ENCODE peak calls at places on chromosomes 5 and 9, in five cellular contexts. D, G, P, K and E are unnamed samples. For H3K4me1 and H3K27me3, the result is how much of the 10 kb centered on the place peaks cover.

GRCh38 chr9:28951945-28952344 is 1378.7 kb upstream of the C9orf72 start:
- DNase-seq in D (no peak), G (peak), P (no peak), K (no peak), E (no peak)

GRCh38 chr9:134835455-134835854 is 45.2 kb upstream of the FCN2 start:
- DNase-seq in D (peak), G (no peak), P (no peak), K (no peak), E (no peak)

GRCh38 chr9:4833781-4834560 is 41.2 kb downstream of the RCL1 start:
- DNase-seq in D (no peak), G (no peak), P (no peak), K (peak), E (no peak)

GRCh38 chr5:40569549-40570270 is 110.0 kb upstream of the PTGER4 start:
- DNase-seq in D (no peak), G (no peak), P (no peak), K (peak), E (no peak)

GRCh38 chr5:31007672-31008071 is 185.8 kb upstream of the CDH6 start:
- DNase-seq in D (no peak), G (peak), P (no peak), K (no peak), E (no peak)

GRCh38 chr9:130946778-130947617 is 8.0 kb upstream of the FIBCD1 start:
- DNase-seq in D (no peak), G (no peak), P (no peak), K (peak), E (no peak)

GRCh38 chr9:129102095-129102525 is 8.5 kb downstream of the CRAT start:
- DNase-seq in D (no peak), G (no peak), P (no peak), K (no peak), E (no peak)

GRCh38 chr5:624951-625230 is 12.8 kb downstream of the CEP72 start:
- DNase-seq in D (no peak), G (no peak), P (no peak), K (no peak), E (no peak)

GRCh38 chr5:143405063-143405746 is 1.7 kb upstream of the NR3C1 start:
- DNase-seq in D (peak), G (peak), P (peak), K (peak), E (peak)

GRCh38 chr9:130172161-130172857 is at the start of gene NCS1:
- DNase-seq in D (peak), G (peak), P (peak), K (peak), E (peak)

GRCh38 chr5:173727839-173728778 is 111.7 kb upstream of the BOD1 start:
- DNase-seq in D (no peak), G (no peak), P (no peak), K (no peak), E (no peak)

GRCh38 chr5:180469586-180469865 is 24.7 kb upstream of the CNOT6 start:
- DNase-seq in D (no peak), G (no peak), P (no peak), K (no peak), E (no peak)

GRCh38 chr5:73311291-73312110 is 137.1 kb downstream of the FOXD1 start:
- DNase-seq in D (peak), G (peak), P (no peak), K (peak), E (no peak)

GRCh38 chr9:70563437-70564204 is 149.2 kb upstream of the KLF9 start:
- DNase-seq in D (no peak), G (no peak), P (no peak), K (peak), E (no peak)

GRCh38 chr9:116297346-116297745 is 143.8 kb downstream of the PAPPA start:
- DNase-seq in D (no peak), G (no peak), P (no peak), K (no peak), E (no peak)

GRCh38 chr5:74314906-74315305 is 325.6 kb downstream of the ENC1 start:
- DNase-seq in D (no peak), G (no peak), P (no peak), K (peak), E (no peak)

GRCh38 chr5:3326569-3327232 is 268.9 kb upstream of the IRX1 start:
- DNase-seq in D (no peak), G (no peak), P (no peak), K (no peak), E (no peak)

GRCh38 chr5:173709761-173710160 is 93.3 kb upstream of the BOD1 start:
- DNase-seq in D (no peak), G (no peak), P (no peak), K (no peak), E (no peak)

GRCh38 chr5:172731286-172732073 is 39.5 kb downstream of the DUSP1 start:
- DNase-seq in D (no peak), G (no peak), P (peak), K (peak), E (no peak)

GRCh38 chr5:163916856-163917255 is 411.4 kb downstream of the MAT2B start:
- DNase-seq in D (no peak), G (no peak), P (no peak), K (no peak), E (no peak)

GRCh38 chr9:112050544-112051475 is 124.3 kb downstream of the SUSD1 start:
- DNase-seq in D (no peak), G (no peak), P (peak), K (peak), E (peak)

GRCh38 chr9:93304574-93305496 is 120.9 kb downstream of the WNK2 start:
- DNase-seq in D (peak), G (peak), P (peak), K (peak), E (peak)

GRCh38 chr9:30048396-30048795 is 2336.0 kb upstream of the ACO1 start:
- DNase-seq in D (no peak), G (no peak), P (no peak), K (no peak), E (no peak)

GRCh38 chr5:139746691-139747582 is 48.7 kb upstream of the PSD2 start:
- DNase-seq in D (no peak), G (peak), P (no peak), K (peak), E (no peak)

GRCh38 chr5:74056789-74057164 is 430.8 kb downstream of the ARHGEF28 start:
- DNase-seq in D (no peak), G (no peak), P (peak), K (peak), E (no peak)

GRCh38 chr9:113941056-113941455 is 64.9 kb downstream of the ZNF618 start:
- DNase-seq in D (no peak), G (no peak), P (no peak), K (no peak), E (no peak)

GRCh38 chr5:179416906-179417470 is 71.7 kb upstream of the ADAMTS2 start:
- DNase-seq in D (no peak), G (no peak), P (no peak), K (no peak), E (no peak)

GRCh38 chr9:4717815-4718214 is 23.2 kb downstream of the AK3 start:
- DNase-seq in D (no peak), G (no peak), P (no peak), K (no peak), E (no peak)

GRCh38 chr9:76247426-76247825 is 146.8 kb downstream of the RFK start:
- DNase-seq in D (no peak), G (no peak), P (no peak), K (no peak), E (no peak)

GRCh38 chr5:96288845-96289185 is 144.2 kb downstream of the PCSK1 start:
- DNase-seq in D (no peak), G (no peak), P (no peak), K (peak), E (no peak)

GRCh38 chr5:109409061-109409843 is 522 bp downstream of the PJA2 start:
- DNase-seq in D (peak), G (peak), P (peak), K (peak), E (peak)

GRCh38 chr5:132300572-132301340 is 6.6 kb downstream of the SLC22A4 start:
- DNase-seq in D (no peak), G (peak), P (peak), K (no peak), E (no peak)

GRCh38 chr9:12065050-12065449 is 628.1 kb upstream of the TYRP1 start:
- DNase-seq in D (no peak), G (no peak), P (no peak), K (no peak), E (no peak)

GRCh38 chr5:27011274-27011673 is 27.1 kb downstream of the CDH9 start:
- DNase-seq in D (no peak), G (no peak), P (no peak), K (no peak), E (no peak)

GRCh38 chr5:93589348-93589662 is 6.3 kb downstream of the NR2F1 start:
- DNase-seq in D (no peak), G (no peak), P (no peak), K (no peak), E (no peak)

GRCh38 chr9:112757300-112757883 is 6.8 kb downstream of the SNX30 start:
- DNase-seq in D (no peak), G (no peak), P (no peak), K (peak), E (no peak)

GRCh38 chr9:742104-742503 is 99.4 kb upstream of the DMRT1 start:
- DNase-seq in D (no peak), G (no peak), P (no peak), K (no peak), E (no peak)

GRCh38 chr9:107228648-107229047 is 54.4 kb upstream of the RAD23B start:
- DNase-seq in D (no peak), G (no peak), P (no peak), K (no peak), E (no peak)

GRCh38 chr9:87382902-87383301 is 114.8 kb upstream of the DAPK1 start:
- DNase-seq in D (no peak), G (no peak), P (no peak), K (peak), E (peak)

GRCh38 chr9:91949946-91950664 is at the start of gene ROR2:
- DNase-seq in D (peak), G (peak), P (peak), K (peak), E (peak)
- TF ChIP-seq CTCF in D (peak), G (peak), P (peak), K (no peak), E (peak)

GRCh38 chr5:150491876-150492275 is 16.1 kb upstream of the NDST1 start:
- DNase-seq in D (no peak), G (no peak), P (no peak), K (no peak), E (no peak)
- H3K4me1 ChIP-seq in D (half or more), G (under half), P (under half), K (half or more), E (half or more)

GRCh38 chr5:176888016-176888864 is 10.9 kb downstream of the HK3 start:
- DNase-seq in D (no peak), G (no peak), P (no peak), K (no peak), E (no peak)

GRCh38 chr5:176887252-176887849 is 11.8 kb downstream of the HK3 start:
- DNase-seq in D (no peak), G (no peak), P (no peak), K (no peak), E (no peak)

GRCh38 chr5:176888865-176889165 is 10.3 kb downstream of the HK3 start:
- DNase-seq in D (no peak), G (no peak), P (no peak), K (no peak), E (no peak)

GRCh38 chr5:176884571-176884890 is 14.6 kb downstream of the HK3 start:
- DNase-seq in D (no peak), G (no peak), P (no peak), K (no peak), E (no peak)

GRCh38 chr5:176886336-176887251 is 12.6 kb downstream of the HK3 start:
- DNase-seq in D (no peak), G (no peak), P (no peak), K (no peak), E (no peak)
- H3K27me3 ChIP-seq in D (under half), G (under half), P (under half), K (under half), E (under half)

GRCh38 chr9:137626448-137626847 is 7.6 kb downstream of the EHMT1 start:
- DNase-seq in D (no peak), G (no peak), P (no peak), K (no peak), E (no peak)

GRCh38 chr9:137620581-137620980 is 1.8 kb downstream of the EHMT1 start:
- DNase-seq in D (no peak), G (no peak), P (no peak), K (no peak), E (no peak)

GRCh38 chr9:137619240-137620090 is 660 bp downstream of the EHMT1 start:
- DNase-seq in D (no peak), G (peak), P (no peak), K (peak), E (no peak)

GRCh38 chr9:137618105-137619067 is at the start of gene EHMT1:
- DNase-seq in D (peak), G (peak), P (peak), K (peak), E (peak)

DNA sequence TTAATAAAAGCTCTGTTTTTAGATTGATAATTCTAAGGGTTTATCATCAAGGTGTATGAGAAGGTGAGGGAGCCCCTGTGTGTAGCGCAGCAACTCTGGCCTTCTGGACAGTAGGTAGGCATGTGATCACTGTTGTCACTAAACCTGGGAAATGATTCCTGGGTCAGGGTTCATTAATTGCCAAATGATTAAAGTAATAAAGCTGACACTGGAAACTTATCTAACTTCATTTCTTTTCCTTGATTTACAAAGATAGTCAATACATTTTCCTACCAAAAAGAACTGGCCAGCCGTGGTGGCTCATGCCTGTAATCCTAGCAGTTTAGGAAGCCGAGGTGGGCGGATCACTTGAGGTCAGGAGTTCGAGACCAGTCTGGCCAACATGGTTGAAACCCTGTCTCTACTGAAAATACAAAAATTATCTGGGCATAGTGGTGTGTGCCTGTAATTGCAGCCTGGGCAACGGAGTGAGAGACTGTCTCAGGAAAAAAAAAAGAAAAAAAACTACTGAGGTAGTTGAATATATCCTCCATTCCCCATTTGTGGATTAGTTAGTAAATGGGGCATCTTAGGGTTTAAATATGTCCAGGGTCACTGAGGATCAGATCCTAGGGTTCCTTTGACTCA is 2.4 kb downstream of the EHMT1 start:
- DNase-seq in D (no peak), G (peak), P (no peak), K (no peak), E (no peak)
- TF ChIP-seq CTCF in D (peak), G (peak), P (peak), K (peak), E (peak)

GRCh38 chr9:120413121-120414048 is 166.6 kb downstream of the CDK5RAP2 start:
- DNase-seq in D (no peak), G (no peak), P (peak), K (no peak), E (no peak)
- H3K4me1 ChIP-seq in D (under half), G (under half), P (under half), K (under half), E (under half)

GRCh38 chr5:77840930-77841329 is 64.8 kb upstream of the TBCA start:
- DNase-seq in D (no peak), G (no peak), P (no peak), K (no peak), E (no peak)

GRCh38 chr5:77844408-77845272 is 68.5 kb upstream of the TBCA start:
- DNase-seq in D (no peak), G (no peak), P (no peak), K (peak), E (no peak)

GRCh38 chr5:77841616-77842015 is 65.5 kb upstream of the TBCA start:
- DNase-seq in D (no peak), G (no peak), P (no peak), K (no peak), E (no peak)

GRCh38 chr5:77843570-77844407 is 67.7 kb upstream of the TBCA start:
- DNase-seq in D (no peak), G (no peak), P (no peak), K (peak), E (no peak)

GRCh38 chr5:77842247-77842646 is 66.1 kb upstream of the TBCA start:
- DNase-seq in D (no peak), G (no peak), P (no peak), K (no peak), E (no peak)
- H3K27me3 ChIP-seq in D (half or more), G (under half), P (under half), K (under half), E (under half)

GRCh38 chr9:88722753-88723152 is 187.8 kb downstream of the NXNL2 start:
- DNase-seq in D (no peak), G (no peak), P (no peak), K (no peak), E (no peak)
- TF ChIP-seq CTCF in D (peak), G (peak), P (peak), K (peak), E (no peak)

GRCh38 chr9:132616725-132617124 is 34.3 kb downstream of the BARHL1 start:
- DNase-seq in D (no peak), G (no peak), P (no peak), K (no peak), E (no peak)

GRCh38 chr9:132610661-132611060 is 28.3 kb downstream of the BARHL1 start:
- DNase-seq in D (no peak), G (no peak), P (no peak), K (no peak), E (no peak)

GRCh38 chr9:132609829-132610228 is 27.4 kb downstream of the BARHL1 start:
- DNase-seq in D (no peak), G (no peak), P (no peak), K (peak), E (no peak)

GRCh38 chr9:132614324-132614723 is 31.9 kb downstream of the BARHL1 start:
- DNase-seq in D (no peak), G (no peak), P (no peak), K (no peak), E (no peak)

DNA sequence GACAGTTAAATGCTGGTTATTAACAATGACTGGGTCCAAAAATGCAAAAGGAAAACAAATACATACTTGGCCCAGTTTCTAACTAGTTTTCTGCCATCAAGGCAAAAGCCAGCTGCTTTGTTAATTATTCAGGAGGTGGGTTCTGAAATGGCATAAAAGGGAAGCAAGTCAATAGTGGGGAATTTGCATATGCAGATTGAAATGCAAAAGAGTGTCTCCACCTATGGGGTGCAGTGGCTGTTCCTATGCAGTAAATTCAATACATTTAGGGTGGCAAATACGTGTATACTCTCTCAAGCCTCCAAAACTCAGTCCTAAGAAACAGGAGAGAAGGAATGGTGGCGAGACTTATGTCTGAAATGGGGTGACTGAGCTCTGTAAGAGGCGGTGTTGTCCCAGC is 33.4 kb downstream of the BARHL1 start:
- DNase-seq in D (no peak), G (no peak), P (no peak), K (no peak), E (no peak)
- H3K4me1 ChIP-seq in D (under half), G (under half), P (under half), K (under half), E (under half)

DNA sequence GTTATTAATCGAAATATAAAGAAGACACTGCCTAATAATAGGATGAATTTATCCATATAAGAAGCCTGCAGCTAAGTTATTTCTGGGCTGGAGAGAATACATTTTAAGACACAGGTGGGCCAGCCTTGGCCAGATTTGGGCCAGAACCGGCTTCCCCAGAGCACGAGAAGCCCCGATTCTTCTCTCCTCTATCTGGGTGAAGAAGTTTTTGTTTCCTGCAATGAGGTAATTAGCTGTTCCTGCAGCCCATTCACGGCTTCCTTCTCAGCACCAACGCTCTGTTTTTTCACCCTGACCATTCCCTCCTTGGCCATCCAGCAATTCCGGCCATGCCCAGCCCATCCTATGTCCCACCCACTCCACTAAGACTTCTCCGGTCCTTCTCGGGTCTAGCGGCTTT is 17.0 kb downstream of the CFAP77 start:
- DNase-seq in D (no peak), G (no peak), P (no peak), K (no peak), E (no peak)
- H3K27me3 ChIP-seq in D (half or more), G (under half), P (under half), K (under half), E (under half)